ENCODE peak calls at places on chromosomes 12 and 14, in four cellular contexts. P, F, C and B are unnamed samples. For H3K36me3, the result is how much of the 10 kb centered on the place peaks cover.

GRCh38 chr12:30985814-30986452 is 59.4 kb downstream of the TSPAN11 start:
- DNase-seq in P (peak), F (no peak), C (peak), B (peak)

GRCh38 chr12:78864483-78865296 is at the start of gene SYT1:
- DNase-seq in P (peak), F (no peak), C (no peak), B (peak)

GRCh38 chr12:46459881-46460545 is 87.4 kb upstream of the SLC38A2 start:
- DNase-seq in P (no peak), F (no peak), C (no peak), B (no peak)

GRCh38 chr14:51539571-51540037 is 112.1 kb upstream of the FRMD6 start:
- DNase-seq in P (peak), F (no peak), C (no peak), B (no peak)

GRCh38 chr12:91893476-91893875 is 252.2 kb downstream of the BTG1 start:
- DNase-seq in P (no peak), F (no peak), C (no peak), B (no peak)

GRCh38 chr14:100906420-100906819 is 2.9 kb upstream of the RTL1 start:
- DNase-seq in P (no peak), F (no peak), C (peak), B (peak)

GRCh38 chr14:35390577-35391387 is 13.8 kb downstream of the NFKBIA start:
- DNase-seq in P (no peak), F (no peak), C (peak), B (no peak)

GRCh38 chr14:96634481-96634880 is 132.3 kb downstream of the PAPOLA start:
- DNase-seq in P (no peak), F (no peak), C (no peak), B (no peak)

GRCh38 chr12:46534442-46534841 is 161.9 kb upstream of the SLC38A2 start:
- DNase-seq in P (no peak), F (no peak), C (no peak), B (no peak)

GRCh38 chr12:117085318-117085947 is 13.8 kb downstream of the TESC start:
- DNase-seq in P (no peak), F (no peak), C (no peak), B (no peak)

GRCh38 chr12:130819248-130819576 is 19.8 kb downstream of the STX2 start:
- DNase-seq in P (no peak), F (no peak), C (no peak), B (no peak)

GRCh38 chr14:64755661-64756265 is 51.5 kb downstream of the PLEKHG3 start:
- DNase-seq in P (peak), F (no peak), C (peak), B (no peak)

GRCh38 chr12:5965950-5966383 is 20.9 kb upstream of the ANO2 start:
- DNase-seq in P (peak), F (no peak), C (peak), B (peak)

GRCh38 chr12:47754126-47754525 is 4.6 kb downstream of the RAPGEF3 start:
- DNase-seq in P (no peak), F (no peak), C (no peak), B (no peak)

GRCh38 chr12:69658203-69658602 is 40.9 kb downstream of the BEST3 start:
- DNase-seq in P (no peak), F (no peak), C (no peak), B (no peak)

GRCh38 chr14:101870273-101870939 is 94.0 kb upstream of the DYNC1H1 start:
- DNase-seq in P (no peak), F (no peak), C (no peak), B (no peak)

GRCh38 chr12:85057370-85057963 is 21.3 kb downstream of the LRRIQ1 start:
- DNase-seq in P (peak), F (no peak), C (peak), B (peak)

GRCh38 chr14:49497725-49498348 is 88.3 kb downstream of the RPS29 start:
- DNase-seq in P (peak), F (no peak), C (peak), B (peak)

GRCh38 chr14:50828738-50829471 is 2.1 kb downstream of the NIN start:
- DNase-seq in P (no peak), F (no peak), C (no peak), B (no peak)

GRCh38 chr12:28742791-28743190 is 406.3 kb upstream of the FAR2 start:
- DNase-seq in P (peak), F (no peak), C (no peak), B (no peak)

GRCh38 chr12:103540319-103540718 is 44.6 kb upstream of the C12orf42 start:
- DNase-seq in P (no peak), F (no peak), C (no peak), B (no peak)

GRCh38 chr12:60148831-60149230 is 553.0 kb downstream of the SLC16A7 start:
- DNase-seq in P (peak), F (no peak), C (no peak), B (no peak)

GRCh38 chr12:11016937-11017336 is 5.5 kb downstream of the TAS2R19 start:
- DNase-seq in P (no peak), F (no peak), C (no peak), B (no peak)

GRCh38 chr14:68947802-68948201 is 31.3 kb downstream of the ACTN1 start:
- DNase-seq in P (peak), F (no peak), C (no peak), B (peak)

GRCh38 chr12:44465139-44465538 is 411.0 kb downstream of the NELL2 start:
- DNase-seq in P (no peak), F (no peak), C (no peak), B (no peak)

GRCh38 chr12:122094735-122095561 is 16.4 kb downstream of the MLXIP start:
- DNase-seq in P (peak), F (no peak), C (no peak), B (no peak)

GRCh38 chr12:28879379-28879778 is 269.7 kb upstream of the FAR2 start:
- DNase-seq in P (no peak), F (no peak), C (no peak), B (no peak)

GRCh38 chr14:69044296-69044695 is 65.2 kb upstream of the ACTN1 start:
- DNase-seq in P (no peak), F (no peak), C (no peak), B (no peak)

GRCh38 chr14:32682219-32682618 is 256.5 kb upstream of the NPAS3 start:
- DNase-seq in P (no peak), F (no peak), C (no peak), B (no peak)

GRCh38 chr12:59874781-59875180 is 279.0 kb downstream of the SLC16A7 start:
- DNase-seq in P (peak), F (no peak), C (no peak), B (no peak)

GRCh38 chr14:70213721-70214282 is 25.1 kb upstream of the SLC8A3 start:
- DNase-seq in P (no peak), F (no peak), C (no peak), B (no peak)

GRCh38 chr12:49369723-49370145 is 2.5 kb downstream of the SPATS2 start:
- DNase-seq in P (peak), F (no peak), C (peak), B (peak)

GRCh38 chr14:65041434-65041915 is 54.8 kb downstream of the FNTB start:
- DNase-seq in P (no peak), F (no peak), C (no peak), B (no peak)

GRCh38 chr14:96167224-96168148 is 37.2 kb upstream of the BDKRB2 start:
- DNase-seq in P (peak), F (peak), C (no peak), B (no peak)

GRCh38 chr14:34347683-34348082 is 114.4 kb downstream of the SPTSSA start:
- DNase-seq in P (no peak), F (no peak), C (no peak), B (no peak)

GRCh38 chr12:48183876-48184548 is 568 bp downstream of the CCDC184 start:
- DNase-seq in P (no peak), F (no peak), C (no peak), B (no peak)

GRCh38 chr12:94318178-94318577 is 141.5 kb downstream of the CEP83 start:
- DNase-seq in P (no peak), F (no peak), C (no peak), B (no peak)
- TF ChIP-seq POLR2A in P (no peak), F (no peak), C (no peak), B (no peak)

GRCh38 chr14:23006544-23007419 is 3.2 kb downstream of the C14orf93 start:
- DNase-seq in P (peak), F (peak), C (peak), B (peak)
- TF ChIP-seq CTCF in P (peak), F (no peak), C (peak), B (no peak)

DNA sequence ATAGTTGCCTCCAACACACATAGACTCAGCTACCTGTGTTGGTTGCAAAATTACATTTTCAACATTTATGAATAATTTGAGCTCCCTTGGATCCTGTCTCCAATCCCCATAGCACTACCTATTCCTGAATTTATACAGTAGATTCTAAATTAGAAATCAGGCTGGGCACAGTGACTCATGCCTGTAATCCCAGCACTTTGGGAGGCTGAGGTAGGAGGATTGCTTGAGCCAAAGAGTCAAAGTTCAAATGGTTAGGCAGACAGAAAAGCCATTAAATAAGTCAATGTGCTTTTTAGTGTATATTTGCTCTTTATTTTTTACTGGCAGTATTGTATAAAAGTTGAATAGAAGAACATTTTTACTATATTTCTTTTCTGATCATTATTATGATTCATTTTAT is 24.9 kb upstream of the C2CD5 start:
- DNase-seq in P (no peak), F (no peak), C (no peak), B (no peak)
- H3K36me3 ChIP-seq in P (under half), F (under half), C (under half), B (under half)

GRCh38 chr12:7970475-7971252 is 34.7 kb upstream of the SLC2A3 start:
- DNase-seq in P (peak), F (peak), C (peak), B (peak)
- TF ChIP-seq POLR2A in P (peak), F (no peak), C (peak), B (no peak)

DNA sequence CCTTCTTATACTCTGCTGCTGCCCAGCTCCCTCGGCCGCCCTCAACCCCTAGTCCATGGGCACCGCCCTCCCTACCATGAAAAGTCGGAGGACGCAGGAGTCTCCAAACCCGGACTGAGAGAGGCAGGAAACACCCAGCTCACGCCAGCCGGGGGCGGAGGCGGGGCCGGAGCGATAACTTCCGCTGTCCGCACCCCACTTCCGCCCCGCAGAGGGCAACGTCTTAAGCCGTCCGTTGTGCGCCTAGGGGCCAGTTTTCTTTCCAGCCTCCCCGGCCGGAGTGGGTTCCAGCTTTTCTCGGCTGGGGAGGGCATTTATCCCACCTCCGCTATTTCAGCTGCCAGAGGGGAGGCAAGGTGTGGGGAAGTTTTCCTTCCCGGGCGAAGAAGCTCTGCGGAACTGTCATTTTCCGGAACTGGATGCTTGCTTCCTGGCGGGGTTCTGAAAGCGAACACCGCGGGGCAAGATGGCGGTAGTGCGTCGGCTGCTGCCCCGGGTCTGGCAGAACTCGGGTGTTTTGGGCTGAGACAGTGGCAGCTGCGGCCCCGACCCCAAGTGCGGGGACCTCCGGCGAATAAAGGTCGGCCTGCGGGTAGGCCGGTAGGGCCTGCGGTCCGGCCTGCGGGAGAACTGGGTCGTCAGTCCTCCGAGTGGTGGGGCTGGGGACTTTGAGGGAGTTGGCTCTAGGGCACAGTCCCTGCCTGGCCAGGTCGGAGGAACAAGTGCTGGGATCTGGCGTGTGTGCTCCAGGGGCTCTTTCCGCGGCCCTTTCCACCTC is at the start of the genes KCTD10 and UBE3B:
- DNase-seq in P (peak), F (peak), C (peak), B (peak)
- TF ChIP-seq CTCF in P (no peak), F (peak), C (no peak), B (peak)

GRCh38 chr14:59355101-59355500 is 110.1 kb downstream of the GPR135 start:
- DNase-seq in P (no peak), F (no peak), C (no peak), B (no peak)

GRCh38 chr14:59356298-59356697 is 108.9 kb downstream of the GPR135 start:
- DNase-seq in P (no peak), F (no peak), C (no peak), B (no peak)

GRCh38 chr14:59354666-59355065 is 110.5 kb downstream of the GPR135 start:
- DNase-seq in P (peak), F (no peak), C (no peak), B (no peak)

GRCh38 chr14:59349154-59349772 is 115.9 kb downstream of the GPR135 start:
- DNase-seq in P (no peak), F (no peak), C (no peak), B (no peak)

GRCh38 chr14:59352951-59353350 is 112.2 kb downstream of the GPR135 start:
- DNase-seq in P (no peak), F (no peak), C (no peak), B (no peak)
- H3K36me3 ChIP-seq in P (under half), F (under half), C (under half), B (under half)

DNA sequence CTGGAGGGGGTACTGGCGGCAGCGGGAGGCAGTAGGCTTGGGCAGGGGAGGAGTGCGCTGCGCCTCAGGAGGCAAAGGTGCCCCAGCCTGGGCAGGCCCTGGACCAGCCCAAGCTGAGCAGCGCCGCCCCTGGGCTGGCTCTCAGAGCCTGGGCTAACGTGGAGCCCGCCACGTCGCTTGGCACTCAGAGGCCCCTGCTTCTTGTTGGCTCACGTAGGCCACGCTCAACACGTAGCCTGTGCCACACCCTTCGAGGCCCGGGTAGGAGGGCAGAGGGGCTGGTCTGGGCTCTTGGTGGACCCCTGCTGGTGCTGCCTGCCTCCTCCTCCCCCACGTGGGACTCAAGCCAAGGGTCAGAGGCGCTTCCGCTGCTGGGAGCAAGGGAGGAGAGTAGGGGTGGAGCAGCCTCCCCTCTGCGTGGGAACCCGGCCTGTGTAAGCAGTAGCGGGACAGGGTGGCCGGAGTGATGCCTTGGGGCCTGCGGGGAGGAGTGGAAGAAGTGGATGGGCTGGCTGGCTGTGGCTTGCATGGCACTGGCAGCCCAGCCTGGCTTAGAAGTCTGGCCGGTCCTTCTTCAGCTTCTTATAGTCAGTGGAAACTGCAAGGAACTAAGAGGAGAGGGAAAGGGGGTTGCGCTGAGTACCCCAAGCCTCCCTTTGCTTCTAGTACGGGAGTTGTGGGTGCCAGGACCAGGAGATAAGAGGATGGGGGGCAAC is 5.7 kb downstream of the SHMT2 start:
- DNase-seq in P (peak), F (no peak), C (peak), B (no peak)
- TF ChIP-seq POLR2A in P (no peak), F (no peak), C (peak), B (no peak)

DNA sequence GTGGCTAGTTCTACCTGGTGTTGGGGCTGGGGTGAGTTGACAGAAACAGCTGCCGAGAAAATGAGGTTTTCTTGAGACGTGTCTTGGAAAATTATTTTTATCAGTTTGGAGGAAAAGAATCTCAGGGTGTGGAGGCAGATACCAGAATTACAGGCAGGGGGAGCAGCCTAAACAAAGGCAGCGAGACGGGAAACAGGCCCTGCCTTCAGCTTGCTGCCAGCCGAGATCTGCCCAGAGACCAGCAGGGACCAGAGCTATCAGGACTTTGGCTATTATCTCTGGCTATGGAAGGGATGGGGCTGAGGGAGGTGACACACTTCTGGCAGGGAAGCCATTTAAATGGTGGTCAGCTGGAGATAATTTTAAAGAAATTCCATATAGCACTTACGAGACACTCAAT is 25.7 kb downstream of the SYNDIG1L start:
- DNase-seq in P (no peak), F (peak), C (peak), B (no peak)
- TF ChIP-seq CTCF in P (no peak), F (no peak), C (no peak), B (no peak)

DNA sequence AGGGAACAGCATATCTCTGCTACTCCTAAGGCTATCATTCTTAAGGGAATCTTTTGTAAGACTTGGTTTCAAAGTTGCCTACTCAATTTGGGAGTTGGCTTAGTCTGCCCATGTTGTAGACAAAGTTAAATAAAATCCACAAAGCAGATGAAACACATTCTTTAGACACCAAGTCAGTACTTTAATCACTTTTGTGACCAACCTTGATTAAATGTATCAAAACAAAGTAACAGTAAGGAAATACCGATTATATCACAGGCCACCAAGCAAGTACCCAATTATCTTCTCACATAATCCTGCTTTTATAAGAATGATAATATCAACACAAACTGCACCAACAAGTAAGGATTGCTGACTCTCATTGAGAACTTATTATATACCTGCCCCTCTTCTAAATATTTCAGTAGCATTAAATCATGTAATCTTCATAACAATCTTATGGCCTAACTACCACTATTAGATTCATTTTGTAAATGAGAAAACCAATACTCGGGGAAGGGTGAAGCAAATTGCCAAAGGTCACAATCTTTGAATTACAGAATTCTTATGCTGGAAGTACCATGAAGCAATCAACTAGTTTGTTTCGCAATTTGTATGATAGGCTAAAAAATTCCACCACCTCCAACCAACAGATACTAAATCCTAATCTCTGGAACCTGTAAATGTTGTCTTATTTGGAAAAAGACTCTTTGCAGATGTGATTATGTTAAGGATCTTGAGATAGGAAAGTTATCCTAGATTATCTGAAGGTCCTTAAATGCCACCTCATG is 12.6 kb upstream of the DIO2 start:
- DNase-seq in P (no peak), F (no peak), C (no peak), B (no peak)
- H3K36me3 ChIP-seq in P (under half), F (under half), C (under half), B (under half)